ENCODE peak calls at places on chromosomes 6 and 20, in seven cellular contexts. W is type B pancreatic cell, R is kidney epithelial cell, I is coronary artery, E is Calu3, C is dorsolateral prefrontal cortex, F is stomach. V is an unnamed sample.

GRCh38 chr6:166815629-166816028 is 140.7 kb downstream of the RNASET2 start:
- DNase-seq in I (no peak), E (no peak), C (no peak), R (no peak), W (no peak), F (no peak), V (peak)

GRCh38 chr20:58906894-58907293 is 54.4 kb downstream of the GNAS start:
- DNase-seq in C (no peak), W (no peak), I (no peak), R (peak), F (peak), E (no peak), V (no peak)

GRCh38 chr6:123962508-123962907 is 158.8 kb downstream of the NKAIN2 start:
- DNase-seq in R (no peak), W (no peak), F (peak), I (no peak), E (peak), C (no peak), V (no peak)

GRCh38 chr6:69622924-69623323 is 173.9 kb downstream of the LMBRD1 start:
- DNase-seq in I (no peak), F (no peak), W (no peak), C (no peak), R (no peak), E (no peak), V (peak)

GRCh38 chr6:130111031-130111430 is 92.7 kb downstream of the L3MBTL3 start:
- DNase-seq in W (no peak), R (no peak), C (no peak), E (no peak), F (no peak), I (no peak), V (no peak)

GRCh38 chr20:37764333-37764935 is 70.6 kb downstream of the CTNNBL1 start:
- DNase-seq in F (no peak), I (no peak), R (no peak), W (no peak), C (no peak), E (no peak), V (no peak)

GRCh38 chr6:167968091-167968490 is 29.4 kb upstream of the KIF25 start:
- DNase-seq in R (no peak), W (no peak), I (no peak), F (no peak), C (no peak), E (peak), V (peak)

GRCh38 chr6:8065519-8065911 is 1.3 kb upstream of the BLOC1S5 start:
- DNase-seq in R (no peak), F (no peak), E (no peak), C (peak), I (no peak), W (no peak), V (no peak)

GRCh38 chr6:144321839-144322591 is 36.9 kb downstream of the UTRN start:
- DNase-seq in C (no peak), W (no peak), E (no peak), I (no peak), F (no peak), R (no peak), V (no peak)

GRCh38 chr6:81987293-81987692 is 234.8 kb upstream of the TENT5A start:
- DNase-seq in I (no peak), E (no peak), F (no peak), C (no peak), W (no peak), R (no peak), V (no peak)

GRCh38 chr6:44243345-44243744 is 3.6 kb upstream of the HSP90AB1 start:
- DNase-seq in C (no peak), R (no peak), E (no peak), W (no peak), I (no peak), F (no peak), V (no peak)

GRCh38 chr20:63493563-63494020 is 5.3 kb downstream of the EEF1A2 start:
- DNase-seq in C (no peak), I (no peak), R (no peak), W (peak), F (no peak), E (no peak), V (no peak)

GRCh38 chr6:32954983-32955802 is 2.3 kb upstream of the HLA-DMA start:
- DNase-seq in E (peak), I (no peak), W (no peak), F (peak), R (no peak), C (no peak), V (no peak)

GRCh38 chr6:43269273-43270007 is 26.2 kb downstream of the TTBK1 start:
- DNase-seq in R (no peak), C (no peak), I (no peak), F (peak), W (no peak), E (peak), V (peak)

GRCh38 chr6:72704979-72705378 is 83.1 kb downstream of the KCNQ5 start:
- DNase-seq in W (no peak), I (no peak), E (no peak), F (no peak), C (no peak), R (no peak), V (no peak)

GRCh38 chr6:52176550-52176949 is 9.6 kb upstream of the IL17A start:
- DNase-seq in F (no peak), R (no peak), C (no peak), E (no peak), W (no peak), I (no peak), V (no peak)

GRCh38 chr6:490251-491037 is 98.9 kb downstream of the IRF4 start:
- DNase-seq in W (no peak), E (no peak), C (no peak), I (no peak), F (no peak), R (no peak), V (no peak)

GRCh38 chr20:12911372-12911771 is 97.4 kb upstream of the SPTLC3 start:
- DNase-seq in W (no peak), E (no peak), F (no peak), I (no peak), C (no peak), R (no peak), V (no peak)

GRCh38 chr6:90131614-90132423 is 164.8 kb downstream of the BACH2 start:
- DNase-seq in E (no peak), I (no peak), R (no peak), W (no peak), F (no peak), C (no peak), V (no peak)

GRCh38 chr6:18406955-18407738 is 20.0 kb downstream of the RNF144B start:
- DNase-seq in W (no peak), I (no peak), E (no peak), F (no peak), C (no peak), R (no peak), V (no peak)

GRCh38 chr6:149064026-149065017 is 253.2 kb upstream of the TAB2 start:
- DNase-seq in I (no peak), F (no peak), R (no peak), W (no peak), C (no peak), E (no peak), V (no peak)

GRCh38 chr6:111663232-111663631 is 57.6 kb upstream of the TRAF3IP2 start:
- DNase-seq in C (no peak), R (no peak), W (no peak), I (no peak), F (no peak), E (no peak), V (no peak)

GRCh38 chr6:42877695-42878094 is 1.7 kb upstream of the RPL7L1 start:
- DNase-seq in I (no peak), C (no peak), F (no peak), E (no peak), R (no peak), W (no peak), V (no peak)

GRCh38 chr20:45470262-45470931 is 844 bp downstream of the WFDC2 start:
- DNase-seq in F (peak), I (no peak), R (no peak), W (no peak), C (no peak), E (peak), V (peak)

GRCh38 chr6:69179681-69180080 is 544.6 kb downstream of the ADGRB3 start:
- DNase-seq in C (no peak), W (no peak), E (no peak), R (no peak), F (no peak), I (no peak), V (no peak)

GRCh38 chr6:96626749-96627353 is 63.9 kb downstream of the FHL5 start:
- DNase-seq in R (no peak), F (no peak), I (no peak), C (no peak), W (no peak), E (no peak), V (no peak)
- TF ChIP-seq CTCF in R (peak), F (no peak), I (no peak), C (peak), W (peak), E (no peak), V (peak)

GRCh38 chr20:34410331-34410730 is 47.3 kb downstream of the ITCH start:
- DNase-seq in I (no peak), C (no peak), F (no peak), W (no peak), E (no peak), R (no peak), V (no peak)

GRCh38 chr20:34412453-34412852 is 49.4 kb downstream of the ITCH start:
- DNase-seq in I (no peak), W (no peak), E (no peak), R (no peak), C (no peak), F (no peak), V (no peak)

GRCh38 chr20:34403908-34404307 is 40.8 kb downstream of the ITCH start:
- DNase-seq in F (no peak), E (no peak), R (no peak), C (no peak), W (no peak), I (no peak), V (no peak)

GRCh38 chr20:34404803-34405202 is 41.7 kb downstream of the ITCH start:
- DNase-seq in W (no peak), F (no peak), E (no peak), C (no peak), R (no peak), I (no peak), V (no peak)

GRCh38 chr20:34407962-34408474 is 44.9 kb downstream of the ITCH start:
- DNase-seq in R (no peak), W (no peak), F (no peak), C (no peak), I (no peak), E (no peak), V (no peak)
- TF ChIP-seq CTCF in R (no peak), W (no peak), F (no peak), C (no peak), I (no peak), E (no peak), V (no peak)

DNA sequence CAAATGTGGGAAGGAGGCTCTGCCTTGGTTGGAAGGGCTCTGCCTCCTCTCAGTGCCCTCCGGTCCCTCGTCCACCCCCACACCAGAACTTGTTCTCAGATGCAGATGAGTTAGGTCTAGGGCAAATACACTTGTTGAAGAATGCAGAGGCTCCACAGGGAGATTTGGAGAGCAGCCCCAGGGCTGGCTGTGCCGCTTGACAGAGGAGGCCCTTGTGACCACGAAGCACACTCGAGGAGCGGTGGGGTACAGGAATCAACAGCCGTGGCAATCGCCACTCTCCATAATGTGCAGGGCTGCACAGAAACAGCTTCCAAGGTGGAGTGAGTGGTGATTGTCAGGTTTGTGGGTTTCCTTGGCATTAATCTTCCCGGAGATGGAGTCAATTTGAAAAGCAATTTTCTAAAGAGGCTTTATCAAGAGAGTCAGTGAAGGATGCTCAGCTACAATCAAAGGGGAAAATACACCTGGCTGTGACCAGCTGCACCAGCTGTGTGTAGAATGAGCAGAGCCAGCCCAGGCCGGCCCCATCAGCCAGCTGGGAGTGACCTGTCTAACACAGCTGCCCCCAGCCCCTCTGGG is 59.5 kb downstream of the BFSP1 start:
- DNase-seq in F (no peak), W (no peak), E (no peak), R (no peak), C (no peak), I (no peak), V (no peak)
- TF ChIP-seq CTCF in F (no peak), W (no peak), E (no peak), R (no peak), C (no peak), I (no peak), V (no peak)

DNA sequence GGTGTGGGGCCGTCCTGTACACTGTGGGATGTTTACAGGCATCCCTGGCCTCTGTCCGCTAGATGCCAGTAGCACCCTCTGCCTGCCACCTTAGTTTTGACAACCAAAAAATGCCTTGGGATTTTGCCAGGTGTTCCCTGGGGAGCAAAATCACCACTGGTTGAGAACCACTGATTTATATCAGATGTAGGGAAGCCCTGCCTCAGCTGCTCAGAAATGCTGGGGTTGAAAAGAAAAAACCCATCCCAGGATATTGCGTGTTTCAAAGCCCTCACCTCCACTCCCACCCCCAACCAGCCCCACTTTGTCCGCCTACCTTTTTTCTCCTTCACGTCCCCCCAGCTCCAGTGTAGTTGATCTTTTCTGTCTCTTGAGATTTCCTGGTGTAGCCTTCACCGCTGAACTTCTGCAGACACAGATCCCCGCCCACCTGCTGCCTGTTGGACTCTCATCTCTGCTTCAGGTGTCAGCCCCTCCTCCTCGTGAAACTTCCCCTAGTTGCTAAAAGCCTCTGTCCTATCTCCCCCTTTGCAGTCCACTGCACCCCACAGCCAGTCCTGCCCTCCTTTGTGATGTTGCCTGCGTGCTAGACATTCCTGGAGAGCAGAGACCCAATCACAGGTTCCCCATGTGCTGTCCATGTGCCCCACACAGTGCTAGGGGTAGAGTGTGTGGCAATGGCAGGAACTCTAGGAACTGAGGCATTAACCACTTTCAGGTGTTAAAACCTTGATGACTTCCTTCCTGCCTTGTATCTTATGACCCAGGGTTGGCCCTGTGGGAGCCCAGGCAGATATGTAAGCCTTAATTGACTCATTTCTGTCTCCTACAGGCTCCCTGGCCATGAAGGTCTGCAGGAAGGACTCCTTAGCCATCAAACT is 98.9 kb downstream of the TBC1D7 start:
- DNase-seq in F (no peak), C (no peak), I (no peak), W (no peak), E (peak), R (no peak), V (no peak)
- TF ChIP-seq CTCF in F (no peak), C (no peak), I (no peak), W (no peak), E (peak), R (no peak), V (no peak)

DNA sequence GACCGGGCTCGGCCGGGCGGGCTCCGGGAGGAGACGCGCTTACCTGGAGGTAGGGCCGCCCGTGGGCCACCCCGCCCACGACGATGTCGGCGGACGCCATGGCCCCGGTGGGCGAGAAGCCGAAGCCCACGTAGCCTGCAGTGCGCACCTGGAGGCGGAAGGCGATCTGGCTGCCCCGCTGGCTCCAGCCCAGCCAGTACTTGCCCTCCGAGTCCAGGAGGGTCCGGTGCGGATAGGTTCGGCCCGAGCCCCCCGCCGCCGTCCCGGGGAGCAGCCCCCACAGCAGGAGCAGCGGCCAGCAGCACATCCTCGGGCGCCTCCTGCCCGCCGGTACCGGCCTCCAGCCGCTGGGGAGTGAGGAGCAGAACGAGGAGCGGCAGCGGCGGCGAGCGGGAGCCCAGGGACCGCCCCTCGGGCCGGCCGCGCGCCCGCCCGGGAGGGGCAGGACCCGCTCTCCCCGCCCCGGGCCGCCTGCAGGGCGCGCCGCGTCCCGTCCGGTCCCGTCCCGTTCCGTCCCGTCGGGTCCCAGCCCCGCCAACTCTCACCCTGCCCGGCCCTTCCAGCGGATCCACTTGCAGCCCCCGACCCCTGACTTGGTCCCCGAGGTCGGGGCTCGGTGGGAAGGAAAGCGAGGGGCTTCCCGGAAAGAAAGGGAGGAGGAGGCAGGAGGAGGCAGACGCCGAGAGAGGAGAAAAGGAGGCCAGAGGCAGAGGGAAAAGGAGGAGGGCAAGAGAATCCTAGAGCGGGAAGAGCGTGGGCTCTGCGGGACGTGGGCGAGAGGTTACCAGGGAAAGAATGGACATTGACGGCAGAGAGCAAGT is at the start of gene MOXD1:
- DNase-seq in R (no peak), E (peak), C (peak), I (no peak), W (peak), F (peak), V (peak)
- TF ChIP-seq CTCF in R (no peak), E (no peak), C (no peak), I (no peak), W (peak), F (no peak), V (no peak)

GRCh38 chr6:159213401-159213800 is 44.2 kb downstream of the FNDC1 start:
- DNase-seq in C (no peak), I (no peak), W (no peak), E (no peak), F (no peak), R (no peak), V (peak)

GRCh38 chr6:159221486-159222170 is 52.4 kb downstream of the FNDC1 start:
- DNase-seq in F (no peak), W (no peak), E (no peak), R (no peak), C (no peak), I (no peak), V (no peak)

GRCh38 chr6:159220093-159220492 is 50.9 kb downstream of the FNDC1 start:
- DNase-seq in F (no peak), W (no peak), R (no peak), C (no peak), I (no peak), E (no peak), V (no peak)

GRCh38 chr6:159214281-159214680 is 45.1 kb downstream of the FNDC1 start:
- DNase-seq in W (no peak), R (no peak), F (no peak), C (no peak), E (no peak), I (no peak), V (no peak)

DNA sequence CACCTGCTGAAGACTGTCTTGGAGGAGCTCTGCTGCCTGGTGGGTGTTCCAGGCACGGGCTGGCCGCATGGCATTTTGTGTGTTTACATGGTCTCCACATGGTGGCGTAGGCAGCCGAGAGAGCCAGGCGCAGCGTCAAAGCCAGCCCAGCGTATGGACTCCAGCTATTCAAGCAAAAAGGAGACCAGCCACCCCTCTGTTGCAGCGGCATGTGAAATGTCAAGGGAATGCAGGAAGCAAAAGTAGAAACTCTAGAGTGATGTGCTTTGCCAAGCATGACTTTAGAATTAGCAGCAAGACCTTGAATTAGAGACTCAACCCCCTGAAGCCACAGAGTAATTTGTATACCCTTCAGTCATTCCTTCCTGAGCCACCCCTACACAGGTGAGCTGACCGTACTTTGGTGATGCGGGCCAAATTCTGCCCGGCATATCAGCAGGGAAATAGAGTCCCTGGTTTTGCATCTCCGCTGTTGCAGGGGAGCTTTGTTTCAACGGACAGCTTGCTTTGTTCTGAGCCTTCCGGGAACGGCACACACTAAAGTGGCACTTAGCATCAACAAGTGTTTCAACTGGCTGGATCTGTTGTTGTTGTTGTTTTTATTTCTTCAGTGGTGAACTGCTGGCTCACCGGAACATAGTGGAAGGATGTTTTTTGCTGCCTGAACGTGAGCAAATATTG is 48.5 kb downstream of the FNDC1 start:
- DNase-seq in C (no peak), F (peak), E (peak), R (no peak), I (no peak), W (no peak), V (peak)
- TF ChIP-seq CTCF in C (peak), F (no peak), E (no peak), R (peak), I (no peak), W (peak), V (no peak)

GRCh38 chr6:97919046-97919445 is 636.0 kb upstream of the MMS22L start:
- DNase-seq in C (no peak), I (no peak), R (no peak), E (no peak), F (no peak), W (no peak), V (no peak)

GRCh38 chr6:97915537-97915936 is 632.5 kb upstream of the MMS22L start:
- DNase-seq in E (no peak), C (no peak), W (no peak), I (no peak), F (no peak), R (no peak), V (no peak)

GRCh38 chr6:97919631-97920030 is 636.6 kb upstream of the MMS22L start:
- DNase-seq in C (no peak), I (no peak), F (no peak), R (no peak), E (no peak), W (no peak), V (no peak)

GRCh38 chr6:97913721-97914120 is 630.7 kb upstream of the MMS22L start:
- DNase-seq in E (no peak), I (no peak), W (no peak), F (no peak), R (no peak), C (no peak), V (no peak)

GRCh38 chr6:97917369-97917768 is 634.4 kb upstream of the MMS22L start:
- DNase-seq in R (no peak), W (no peak), C (no peak), I (no peak), F (no peak), E (no peak), V (peak)
- TF ChIP-seq CTCF in R (no peak), W (no peak), C (no peak), I (no peak), F (no peak), E (no peak), V (no peak)

GRCh38 chr20:50222568-50223320 is 32.1 kb downstream of the CEBPB start:
- DNase-seq in I (no peak), R (no peak), E (no peak), W (no peak), F (no peak), C (no peak), V (no peak)
- TF ChIP-seq CTCF in I (no peak), R (no peak), E (no peak), W (no peak), F (no peak), C (no peak), V (no peak)

V was measured in nephron progenitor cell.